ENCODE peak calls at places on chromosomes 3 and 15, in four cellular contexts. One of them, this sample, is unnamed.

GRCh38 chr3:32313723-32314473 is 75.4 kb downstream of the CMTM8 start:
- DNase-seq in HTR-8/SVneo: peak
- DNase-seq in CD4-positive, alpha-beta memory T cell: peak
- DNase-seq in HL-60: no peak
- DNase-seq in this sample: peak

GRCh38 chr3:113747719-113748046 is 848 bp downstream of the ATP6V1A start:
- DNase-seq in HTR-8/SVneo: peak
- DNase-seq in CD4-positive, alpha-beta memory T cell: no peak
- DNase-seq in HL-60: no peak
- DNase-seq in this sample: no peak

GRCh38 chr3:118817748-118818165 is 216.9 kb downstream of the IGSF11 start:
- DNase-seq in HTR-8/SVneo: peak
- DNase-seq in CD4-positive, alpha-beta memory T cell: no peak
- DNase-seq in HL-60: peak
- DNase-seq in this sample: peak

GRCh38 chr3:134462236-134463059 is 23.3 kb downstream of the ANAPC13 start:
- DNase-seq in HTR-8/SVneo: no peak
- DNase-seq in CD4-positive, alpha-beta memory T cell: no peak
- DNase-seq in HL-60: no peak
- DNase-seq in this sample: no peak

GRCh38 chr3:21294768-21295167 is 456.2 kb downstream of the ZNF385D start:
- DNase-seq in HTR-8/SVneo: no peak
- DNase-seq in CD4-positive, alpha-beta memory T cell: no peak
- DNase-seq in HL-60: no peak
- DNase-seq in this sample: no peak

GRCh38 chr3:15327941-15328340 is 4.4 kb downstream of the SH3BP5 start:
- DNase-seq in HTR-8/SVneo: no peak
- DNase-seq in CD4-positive, alpha-beta memory T cell: peak
- DNase-seq in HL-60: no peak
- DNase-seq in this sample: no peak

GRCh38 chr3:39383190-39383912 is at the start of gene SLC25A38:
- DNase-seq in HTR-8/SVneo: peak
- DNase-seq in CD4-positive, alpha-beta memory T cell: peak
- DNase-seq in HL-60: peak
- DNase-seq in this sample: peak

GRCh38 chr15:63334821-63335220 is 46.8 kb downstream of the CA12 start:
- DNase-seq in HTR-8/SVneo: no peak
- DNase-seq in CD4-positive, alpha-beta memory T cell: no peak
- DNase-seq in HL-60: no peak
- DNase-seq in this sample: no peak

GRCh38 chr3:2544718-2545117 is 446.1 kb downstream of the CNTN4 start:
- DNase-seq in HTR-8/SVneo: no peak
- DNase-seq in CD4-positive, alpha-beta memory T cell: no peak
- DNase-seq in HL-60: no peak
- DNase-seq in this sample: no peak

GRCh38 chr3:129231331-129232119 is 17.9 kb upstream of the COPG1 start:
- DNase-seq in HTR-8/SVneo: no peak
- DNase-seq in CD4-positive, alpha-beta memory T cell: no peak
- DNase-seq in HL-60: no peak
- DNase-seq in this sample: peak

This sample was measured in RCC 7860.